ENCODE peak calls at places on chromosomes 13 and 19, in eight cellular contexts. M is GM04503; T is activated B cell treated with CpG ODN at 0.5 μM for 24 hours; B is DMS153; P is GF-D8; Q is astrocyte of the spinal cord; X is effector memory CD8-positive, alpha-beta T cell; E is midbrain. Y is an unnamed sample.

GRCh38 chr13:101307181-101307701 is 109.1 kb downstream of the NALCN start:
- DNase-seq in P (no peak), X (no peak), E (no peak), M (peak; percentile 86), B (no peak), Q (peak; percentile 93), T (no peak), Y (no peak)

GRCh38 chr19:51002542-51003311 is 1.3 kb upstream of the KLK8 start:
- DNase-seq in M (no peak), B (no peak), T (no peak), X (no peak), Q (no peak), E (no peak), P (no peak), Y (peak; percentile 60)

GRCh38 chr19:50003810-50004419 is 21.3 kb downstream of the VRK3 start:
- DNase-seq in X (no peak), B (no peak), P (peak; percentile 61), T (no peak), Q (peak; percentile 91), E (no peak), M (peak; percentile 90), Y (no peak)

GRCh38 chr19:42628411-42629135 is 33.8 kb upstream of the CEACAM8 start:
- DNase-seq in T (no peak), Q (no peak), B (no peak), P (no peak), E (no peak), M (no peak), X (no peak), Y (no peak)

GRCh38 chr13:72680353-72680752 is 47.1 kb downstream of the MZT1 start:
- DNase-seq in B (no peak), P (no peak), Q (no peak), M (no peak), X (no peak), E (no peak), T (no peak), Y (no peak)

GRCh38 chr13:111177803-111178389 is 62.8 kb downstream of the ARHGEF7 start:
- DNase-seq in P (no peak), X (no peak), B (no peak), T (no peak), Q (peak; percentile 91), M (no peak), E (no peak), Y (no peak)

GRCh38 chr13:20160346-20161274 is at the start of gene GJA3:
- DNase-seq in M (no peak), B (no peak), Q (no peak), X (no peak), E (no peak), T (peak; percentile 54), P (no peak), Y (no peak)

GRCh38 chr13:99969934-99970760 is 1.4 kb downstream of the ZIC5 start:
- DNase-seq in B (peak; percentile 30), M (no peak), X (no peak), E (no peak), Q (peak; percentile 57), T (no peak), P (no peak), Y (peak; percentile 84)

GRCh38 chr19:21848706-21849105 is 12.7 kb upstream of the ZNF43 start:
- DNase-seq in E (no peak), M (no peak), B (no peak), T (no peak), P (no peak), X (no peak), Q (no peak), Y (no peak)

GRCh38 chr19:6577410-6578125 is 13.4 kb downstream of the CD70 start:
- DNase-seq in B (peak; percentile 21), X (no peak), M (no peak), Q (no peak), E (peak; percentile 20), P (no peak), T (peak; percentile 54), Y (no peak)

GRCh38 chr13:48653074-48654054 is at the start of gene CYSLTR2:
- DNase-seq in P (peak; percentile 83), M (no peak), E (peak; percentile 30), B (no peak), Q (peak; percentile 60), T (no peak), X (peak; percentile 30), Y (no peak)

GRCh38 chr19:47049307-47049700 is 880 bp upstream of the TMEM160 start:
- DNase-seq in E (no peak), Q (peak; percentile 19), B (no peak), X (no peak), T (no peak), P (no peak), M (peak; percentile 55), Y (no peak)

GRCh38 chr13:76925115-76925514 is 23.2 kb upstream of the ACOD1 start:
- DNase-seq in E (no peak), X (no peak), T (no peak), Q (no peak), B (no peak), M (no peak), P (no peak), Y (no peak)

GRCh38 chr19:55486971-55487883 is 1.0 kb upstream of the SSC5D start:
- DNase-seq in M (peak; percentile 89), P (no peak), Q (peak; percentile 96), B (no peak), X (no peak), T (no peak), E (no peak), Y (peak; percentile 46)

GRCh38 chr13:77503398-77503797 is 32.1 kb upstream of the SCEL start:
- DNase-seq in B (no peak), P (no peak), T (no peak), X (no peak), M (no peak), Q (no peak), E (no peak), Y (no peak)

GRCh38 chr19:33125929-33126388 is 6.0 kb upstream of the WDR88 start:
- DNase-seq in X (peak; percentile 41), P (peak; percentile 35), E (peak; percentile 54), T (peak; percentile 21), B (peak; percentile 6), Q (peak; percentile 69), M (no peak), Y (no peak)

GRCh38 chr19:13398780-13399726 is 107.2 kb downstream of the CACNA1A start:
- DNase-seq in X (no peak), M (peak; percentile 81), T (no peak), P (no peak), B (no peak), E (no peak), Q (peak; percentile 93), Y (no peak)

GRCh38 chr19:52943134-52943883 is 19.4 kb downstream of the ZNF816 start:
- DNase-seq in X (no peak), E (no peak), T (no peak), P (no peak), B (no peak), M (no peak), Q (no peak), Y (peak; percentile 43)

GRCh38 chr13:20495087-20496023 is 30.3 kb downstream of the CRYL1 start:
- DNase-seq in Q (peak; percentile 71), X (peak; percentile 59), T (no peak), E (peak; percentile 80), B (peak; percentile 23), M (peak; percentile 27), P (peak; percentile 46), Y (no peak)

GRCh38 chr13:98286814-98287213 is 109.7 kb upstream of the RNF113B start:
- DNase-seq in T (no peak), Q (no peak), P (no peak), X (no peak), E (no peak), B (no peak), M (no peak), Y (no peak)

GRCh38 chr19:3338541-3339181 is 27.7 kb upstream of the NFIC start:
- DNase-seq in X (peak; percentile 39), M (no peak), B (peak; percentile 76), P (peak; percentile 44), T (no peak), Q (no peak), E (no peak), Y (peak; percentile 89)

GRCh38 chr19:15971217-15971616 is 22.4 kb downstream of the OR10H4 start:
- DNase-seq in Q (no peak), P (no peak), B (no peak), M (no peak), X (no peak), E (no peak), T (no peak), Y (no peak)

GRCh38 chr19:41307090-41307875 is 2.7 kb upstream of the CCDC97 start:
- DNase-seq in P (no peak), T (no peak), B (no peak), X (no peak), E (no peak), M (no peak), Q (no peak), Y (no peak)

GRCh38 chr13:46603165-46603603 is 50.2 kb downstream of the LRCH1 start:
- DNase-seq in P (no peak), Q (no peak), M (no peak), E (no peak), T (no peak), B (no peak), X (no peak), Y (no peak)

GRCh38 chr13:32917504-32917903 is 98.7 kb upstream of the KL start:
- DNase-seq in M (no peak), T (no peak), Q (no peak), E (no peak), B (no peak), X (no peak), P (no peak), Y (no peak)

GRCh38 chr13:92303428-92303827 is 905.0 kb downstream of the GPC5 start:
- DNase-seq in Q (no peak), X (no peak), B (no peak), T (no peak), M (no peak), P (no peak), E (no peak), Y (no peak)

GRCh38 chr13:48954086-48954485 is 21.6 kb upstream of the FNDC3A start:
- DNase-seq in E (no peak), M (no peak), T (no peak), Q (peak; percentile 83), P (no peak), B (no peak), X (no peak), Y (no peak)

GRCh38 chr13:112771139-112771876 is 81.5 kb downstream of the ATP11A start:
- DNase-seq in M (no peak), P (no peak), B (no peak), E (no peak), X (no peak), Q (no peak), T (no peak), Y (peak; percentile 37)

GRCh38 chr13:25778302-25778701 is 273.5 kb downstream of the SHISA2 start:
- DNase-seq in P (no peak), Q (no peak), X (no peak), M (no peak), E (no peak), B (no peak), T (no peak), Y (no peak)

GRCh38 chr19:17721821-17722220 is 2.5 kb downstream of the MAP1S start:
- DNase-seq in M (no peak), X (no peak), Q (no peak), P (peak; percentile 91), B (no peak), E (peak; percentile 4), T (no peak), Y (no peak)

Y was measured in upper lobe of left lung.